ENCODE peak calls at places on chromosomes 11 and 22, in four cellular contexts. Q, P, J and H are unnamed samples.

GRCh38 chr22:37386441-37386840 is 40.8 kb downstream of the ELFN2 start:
- DNase-seq in J (no peak), Q (no peak), P (no peak), H (no peak)

GRCh38 chr11:2303627-2304155 is 1.9 kb downstream of the TSPAN32 start:
- DNase-seq in P (peak; percentile 79), Q (peak; percentile 80), J (no peak), H (no peak)

GRCh38 chr11:47406896-47407745 is 1.3 kb upstream of the SLC39A13 start:
- DNase-seq in Q (no peak), J (no peak), P (no peak), H (no peak)

GRCh38 chr11:10725114-10725906 is 25.7 kb upstream of the CTR9 start:
- DNase-seq in Q (no peak), P (no peak), J (no peak), H (no peak)

GRCh38 chr22:17281026-17281809 is 62.0 kb upstream of the ADA2 start:
- DNase-seq in P (no peak), J (no peak), Q (no peak), H (no peak)

GRCh38 chr11:118342503-118343161 is at the start of gene CD3D:
- DNase-seq in P (no peak), Q (no peak), J (no peak), H (no peak)

GRCh38 chr11:100830295-100830694 is 143.2 kb downstream of the ARHGAP42 start:
- DNase-seq in P (peak; percentile 41), Q (no peak), J (no peak), H (no peak)

GRCh38 chr11:70112017-70112434 is 33.9 kb downstream of the ANO1 start:
- DNase-seq in P (no peak), J (no peak), Q (no peak), H (no peak)

GRCh38 chr11:100776212-100776896 is 89.3 kb downstream of the ARHGAP42 start:
- DNase-seq in Q (no peak), J (no peak), P (no peak), H (peak; percentile 44)

GRCh38 chr11:22432331-22433065 is 94.3 kb downstream of the SLC17A6 start:
- DNase-seq in P (no peak), J (peak; percentile 15), Q (peak; percentile 81), H (no peak)

GRCh38 chr11:101718406-101718805 is 134.6 kb upstream of the TRPC6 start:
- DNase-seq in J (no peak), Q (no peak), P (no peak), H (no peak)

GRCh38 chr11:125345706-125346561 is 150.1 kb downstream of the FEZ1 start:
- DNase-seq in J (peak; percentile 66), P (peak; percentile 76), Q (peak; percentile 94), H (peak; percentile 51)

GRCh38 chr11:20289732-20290131 is 73.8 kb upstream of the HTATIP2 start:
- DNase-seq in Q (no peak), P (no peak), J (no peak), H (no peak)

GRCh38 chr11:128472128-128473110 is 114.9 kb downstream of the ETS1 start:
- DNase-seq in J (peak; percentile 64), Q (no peak), P (no peak), H (no peak)

GRCh38 chr22:25281675-25282345 is 62.4 kb downstream of the CRYBB2 start:
- DNase-seq in J (no peak), P (no peak), Q (no peak), H (no peak)

GRCh38 chr11:120540744-120541143 is 29.2 kb downstream of the GRIK4 start:
- DNase-seq in P (no peak), J (no peak), Q (no peak), H (no peak)

GRCh38 chr11:123483058-123483457 is 53.0 kb downstream of the GRAMD1B start:
- DNase-seq in J (no peak), Q (peak; percentile 13), P (no peak), H (no peak)

GRCh38 chr11:118820412-118821357 is 29.7 kb upstream of the DDX6 start:
- DNase-seq in P (peak; percentile 81), Q (peak; percentile 87), J (peak; percentile 83), H (peak; percentile 44)

GRCh38 chr11:121099885-121100284 is 1.2 kb upstream of the TECTA start:
- DNase-seq in J (no peak), P (no peak), Q (no peak), H (no peak)

GRCh38 chr11:61919841-61920631 is 2.7 kb upstream of the RAB3IL1 start:
- DNase-seq in J (peak; percentile 9), Q (peak; percentile 87), P (no peak), H (no peak)

GRCh38 chr11:7570938-7571337 is 57.1 kb downstream of the PPFIBP2 start:
- DNase-seq in P (no peak), J (no peak), Q (no peak), H (no peak)

GRCh38 chr11:73274722-73275380 is 2.7 kb downstream of the P2RY6 start:
- DNase-seq in Q (peak; percentile 75), J (no peak), P (no peak), H (no peak)

GRCh38 chr11:80163011-80163410 is 722.2 kb upstream of the TENM4 start:
- DNase-seq in J (no peak), P (no peak), Q (no peak), H (no peak)

GRCh38 chr11:71423181-71423790 is 24.9 kb downstream of the DHCR7 start:
- DNase-seq in P (no peak), J (no peak), Q (no peak), H (no peak)

GRCh38 chr22:49691256-49691655 is 136.4 kb downstream of the BRD1 start:
- DNase-seq in J (no peak), Q (no peak), P (peak; percentile 10), H (no peak)

GRCh38 chr22:49694462-49695260 is 133.0 kb downstream of the BRD1 start:
- DNase-seq in P (peak; percentile 4), J (no peak), Q (peak; percentile 67), H (no peak)

GRCh38 chr22:49692499-49693225 is 135.0 kb downstream of the BRD1 start:
- DNase-seq in J (no peak), P (peak; percentile 14), Q (peak; percentile 70), H (no peak)

GRCh38 chr22:49693848-49694247 is 133.8 kb downstream of the BRD1 start:
- DNase-seq in P (peak; percentile 16), J (no peak), Q (no peak), H (no peak)

DNA sequence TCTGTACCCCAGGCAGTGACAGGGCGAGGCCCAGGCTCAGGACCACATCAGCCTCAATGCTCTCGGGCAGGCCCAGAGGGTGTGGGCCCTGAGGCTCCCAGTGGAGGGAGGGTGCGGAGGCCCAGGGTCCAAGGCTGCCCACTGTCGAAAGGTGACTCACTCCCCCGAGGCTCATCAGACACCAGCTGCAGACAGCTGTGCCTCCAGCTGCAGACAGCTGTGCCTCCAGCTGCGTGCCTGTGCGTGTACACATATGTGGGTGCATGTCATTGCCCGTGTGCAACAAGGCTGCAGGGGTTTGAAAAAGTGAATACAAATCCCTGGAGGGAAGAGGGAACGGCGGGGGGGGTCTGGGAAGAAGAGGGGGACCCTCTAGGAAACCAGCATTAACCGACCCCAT is 134.3 kb downstream of the BRD1 start:
- DNase-seq in P (peak; percentile 14), Q (peak; percentile 54), J (no peak), H (no peak)
- TF ChIP-seq CTCF in P (no peak), Q (no peak), J (no peak), H (no peak)

GRCh38 chr11:36713715-36714114 is 115.7 kb upstream of the RAG2 start:
- DNase-seq in Q (no peak), J (no peak), P (no peak), H (no peak)

GRCh38 chr11:36711104-36711825 is 113.2 kb upstream of the RAG2 start:
- DNase-seq in Q (no peak), J (no peak), P (no peak), H (no peak)
- TF ChIP-seq CTCF in Q (no peak), J (no peak), P (no peak), H (no peak)

GRCh38 chr11:103406357-103406756 is 297.1 kb downstream of the DYNC2H1 start:
- DNase-seq in J (no peak), P (no peak), Q (no peak), H (no peak)
- TF ChIP-seq CTCF in J (no peak), P (no peak), Q (no peak), H (no peak)

DNA sequence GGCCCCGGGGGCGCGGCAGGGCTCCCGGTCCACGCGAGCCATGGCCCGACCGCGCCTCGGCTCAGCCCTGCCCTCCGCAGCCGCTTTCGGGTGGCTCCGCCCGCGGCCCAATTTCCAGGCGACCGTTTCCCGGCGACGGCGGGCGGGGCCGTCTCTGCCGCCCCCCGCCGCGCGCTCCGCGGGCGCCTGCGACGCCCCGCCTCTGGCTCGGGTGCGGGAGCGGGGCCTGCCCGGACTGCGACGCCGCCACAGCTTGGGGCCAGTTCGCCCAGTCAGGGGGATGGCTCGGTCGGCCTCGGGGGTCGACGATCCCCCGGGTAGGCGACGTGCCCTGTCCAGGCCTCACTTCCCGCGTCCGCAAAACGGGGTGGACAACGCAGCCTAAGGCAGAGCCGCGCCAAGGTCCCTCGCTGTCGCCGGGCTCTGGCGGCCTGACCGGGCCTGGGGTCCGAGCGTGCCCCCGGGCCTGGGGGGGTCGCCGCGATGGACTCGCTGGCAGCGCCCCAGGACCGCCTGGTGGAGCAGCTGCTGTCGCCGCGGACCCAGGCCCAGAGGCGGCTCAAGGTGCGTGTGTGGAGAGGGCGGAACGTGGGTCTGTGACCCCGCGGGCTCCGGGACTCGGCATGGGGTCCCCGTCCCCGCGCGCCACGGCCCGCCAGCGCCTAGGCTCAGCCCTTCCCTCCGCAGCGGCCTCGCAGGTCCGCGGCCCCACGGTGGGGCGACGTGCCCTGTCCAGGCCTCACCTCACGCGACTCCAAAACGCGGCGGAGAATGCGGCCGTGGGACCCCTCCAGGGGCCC is 4.2 kb downstream of the SEPTIN5 start:
- DNase-seq in J (no peak), P (no peak), Q (no peak), H (no peak)
- TF ChIP-seq CTCF in J (no peak), P (no peak), Q (no peak), H (no peak)